ENCODE peak calls at places on chromosome 14, in eight cellular contexts. One of them, this sample, is unnamed.

GRCh38 chr14:51527073-51527472 is 124.6 kb upstream of the FRMD6 start:
- DNase-seq in activated B cell treated with CpG ODN at 0.5 μM for 24 hours: no peak
- DNase-seq in fibroblast of the aortic adventitia: peak
- DNase-seq in cardiac fibroblast: peak
- DNase-seq in AG09319: no peak
- DNase-seq in spleen: no peak
- DNase-seq in heart right ventricle: no peak
- DNase-seq in CD8-positive, alpha-beta T cell: no peak
- DNase-seq in this sample: no peak

GRCh38 chr14:28101992-28102391 is 664.6 kb upstream of the FOXG1 start:
- DNase-seq in activated B cell treated with CpG ODN at 0.5 μM for 24 hours: no peak
- DNase-seq in fibroblast of the aortic adventitia: no peak
- DNase-seq in cardiac fibroblast: peak
- DNase-seq in AG09319: no peak
- DNase-seq in spleen: no peak
- DNase-seq in heart right ventricle: no peak
- DNase-seq in CD8-positive, alpha-beta T cell: no peak
- DNase-seq in this sample: no peak

GRCh38 chr14:89418452-89418851 is 1.4 kb upstream of the FOXN3 start:
- DNase-seq in activated B cell treated with CpG ODN at 0.5 μM for 24 hours: no peak
- DNase-seq in fibroblast of the aortic adventitia: no peak
- DNase-seq in cardiac fibroblast: no peak
- DNase-seq in AG09319: no peak
- DNase-seq in spleen: no peak
- DNase-seq in heart right ventricle: no peak
- DNase-seq in CD8-positive, alpha-beta T cell: no peak
- DNase-seq in this sample: no peak

GRCh38 chr14:58813745-58814144 is 176.0 kb downstream of the DACT1 start:
- DNase-seq in activated B cell treated with CpG ODN at 0.5 μM for 24 hours: no peak
- DNase-seq in fibroblast of the aortic adventitia: no peak
- DNase-seq in cardiac fibroblast: no peak
- DNase-seq in AG09319: no peak
- DNase-seq in spleen: no peak
- DNase-seq in heart right ventricle: no peak
- DNase-seq in CD8-positive, alpha-beta T cell: no peak
- DNase-seq in this sample: no peak

GRCh38 chr14:24630087-24630871 is 3.7 kb downstream of the GZMB start:
- DNase-seq in activated B cell treated with CpG ODN at 0.5 μM for 24 hours: no peak
- DNase-seq in fibroblast of the aortic adventitia: no peak
- DNase-seq in cardiac fibroblast: no peak
- DNase-seq in AG09319: no peak
- DNase-seq in spleen: no peak
- DNase-seq in heart right ventricle: no peak
- DNase-seq in CD8-positive, alpha-beta T cell: no peak
- DNase-seq in this sample: no peak

GRCh38 chr14:89963288-89963978 is 7.7 kb downstream of the TDP1 start:
- DNase-seq in activated B cell treated with CpG ODN at 0.5 μM for 24 hours: no peak
- DNase-seq in fibroblast of the aortic adventitia: no peak
- DNase-seq in cardiac fibroblast: no peak
- DNase-seq in AG09319: no peak
- DNase-seq in spleen: no peak
- DNase-seq in heart right ventricle: no peak
- DNase-seq in CD8-positive, alpha-beta T cell: no peak
- DNase-seq in this sample: no peak

GRCh38 chr14:54348001-54348611 is 48.7 kb upstream of the CDKN3 start:
- DNase-seq in activated B cell treated with CpG ODN at 0.5 μM for 24 hours: no peak
- DNase-seq in fibroblast of the aortic adventitia: peak
- DNase-seq in cardiac fibroblast: peak
- DNase-seq in AG09319: no peak
- DNase-seq in spleen: no peak
- DNase-seq in heart right ventricle: no peak
- DNase-seq in CD8-positive, alpha-beta T cell: no peak
- DNase-seq in this sample: peak

GRCh38 chr14:101719708-101720107 is 41.8 kb upstream of the PPP2R5C start:
- DNase-seq in activated B cell treated with CpG ODN at 0.5 μM for 24 hours: no peak
- DNase-seq in fibroblast of the aortic adventitia: no peak
- DNase-seq in cardiac fibroblast: no peak
- DNase-seq in AG09319: no peak
- DNase-seq in spleen: peak
- DNase-seq in heart right ventricle: no peak
- DNase-seq in CD8-positive, alpha-beta T cell: no peak
- DNase-seq in this sample: no peak

GRCh38 chr14:106694638-106695393 is 1168.4 kb downstream of the TMEM121 start:
- DNase-seq in activated B cell treated with CpG ODN at 0.5 μM for 24 hours: peak
- DNase-seq in fibroblast of the aortic adventitia: no peak
- DNase-seq in cardiac fibroblast: no peak
- DNase-seq in AG09319: no peak
- DNase-seq in spleen: peak
- DNase-seq in heart right ventricle: peak
- DNase-seq in CD8-positive, alpha-beta T cell: peak
- DNase-seq in this sample: peak

GRCh38 chr14:52266179-52266578 is 1.3 kb upstream of the PTGDR start:
- DNase-seq in activated B cell treated with CpG ODN at 0.5 μM for 24 hours: no peak
- DNase-seq in fibroblast of the aortic adventitia: peak
- DNase-seq in cardiac fibroblast: peak
- DNase-seq in AG09319: peak
- DNase-seq in spleen: no peak
- DNase-seq in heart right ventricle: no peak
- DNase-seq in CD8-positive, alpha-beta T cell: no peak
- DNase-seq in this sample: no peak

GRCh38 chr14:64683264-64683663 is 21.0 kb upstream of the PLEKHG3 start:
- DNase-seq in activated B cell treated with CpG ODN at 0.5 μM for 24 hours: no peak
- DNase-seq in fibroblast of the aortic adventitia: no peak
- DNase-seq in cardiac fibroblast: no peak
- DNase-seq in AG09319: no peak
- DNase-seq in spleen: no peak
- DNase-seq in heart right ventricle: no peak
- DNase-seq in CD8-positive, alpha-beta T cell: no peak
- DNase-seq in this sample: no peak

GRCh38 chr14:31717294-31718085 is 156.3 kb downstream of the NUBPL start:
- DNase-seq in activated B cell treated with CpG ODN at 0.5 μM for 24 hours: no peak
- DNase-seq in fibroblast of the aortic adventitia: no peak
- DNase-seq in cardiac fibroblast: no peak
- DNase-seq in AG09319: no peak
- DNase-seq in spleen: no peak
- DNase-seq in heart right ventricle: no peak
- DNase-seq in CD8-positive, alpha-beta T cell: no peak
- DNase-seq in this sample: no peak

GRCh38 chr14:73027546-73027945 is 640 bp upstream of the ZFYVE1 start:
- DNase-seq in activated B cell treated with CpG ODN at 0.5 μM for 24 hours: no peak
- DNase-seq in fibroblast of the aortic adventitia: no peak
- DNase-seq in cardiac fibroblast: no peak
- DNase-seq in AG09319: no peak
- DNase-seq in spleen: no peak
- DNase-seq in heart right ventricle: no peak
- DNase-seq in CD8-positive, alpha-beta T cell: no peak
- DNase-seq in this sample: no peak

GRCh38 chr14:69363055-69363454 is 35.0 kb downstream of the ERH start:
- DNase-seq in activated B cell treated with CpG ODN at 0.5 μM for 24 hours: no peak
- DNase-seq in fibroblast of the aortic adventitia: peak
- DNase-seq in cardiac fibroblast: peak
- DNase-seq in AG09319: peak
- DNase-seq in spleen: no peak
- DNase-seq in heart right ventricle: peak
- DNase-seq in CD8-positive, alpha-beta T cell: no peak
- DNase-seq in this sample: no peak

GRCh38 chr14:90382491-90383125 is 14.2 kb upstream of the CALM1 start:
- DNase-seq in activated B cell treated with CpG ODN at 0.5 μM for 24 hours: no peak
- DNase-seq in fibroblast of the aortic adventitia: peak
- DNase-seq in cardiac fibroblast: peak
- DNase-seq in AG09319: no peak
- DNase-seq in spleen: peak
- DNase-seq in heart right ventricle: peak
- DNase-seq in CD8-positive, alpha-beta T cell: peak
- DNase-seq in this sample: no peak

GRCh38 chr14:100191584-100192249 is 32.3 kb upstream of the DEGS2 start:
- DNase-seq in activated B cell treated with CpG ODN at 0.5 μM for 24 hours: no peak
- DNase-seq in fibroblast of the aortic adventitia: no peak
- DNase-seq in cardiac fibroblast: no peak
- DNase-seq in AG09319: no peak
- DNase-seq in spleen: no peak
- DNase-seq in heart right ventricle: no peak
- DNase-seq in CD8-positive, alpha-beta T cell: no peak
- DNase-seq in this sample: no peak

GRCh38 chr14:100192250-100192671 is 32.8 kb upstream of the DEGS2 start:
- DNase-seq in activated B cell treated with CpG ODN at 0.5 μM for 24 hours: no peak
- DNase-seq in fibroblast of the aortic adventitia: no peak
- DNase-seq in cardiac fibroblast: no peak
- DNase-seq in AG09319: no peak
- DNase-seq in spleen: peak
- DNase-seq in heart right ventricle: peak
- DNase-seq in CD8-positive, alpha-beta T cell: no peak
- DNase-seq in this sample: no peak

GRCh38 chr14:100190126-100190525 is 30.7 kb upstream of the DEGS2 start:
- DNase-seq in activated B cell treated with CpG ODN at 0.5 μM for 24 hours: no peak
- DNase-seq in fibroblast of the aortic adventitia: no peak
- DNase-seq in cardiac fibroblast: no peak
- DNase-seq in AG09319: no peak
- DNase-seq in spleen: no peak
- DNase-seq in heart right ventricle: no peak
- DNase-seq in CD8-positive, alpha-beta T cell: no peak
- DNase-seq in this sample: no peak

GRCh38 chr14:100192672-100193416 is 33.4 kb upstream of the DEGS2 start:
- DNase-seq in activated B cell treated with CpG ODN at 0.5 μM for 24 hours: peak
- DNase-seq in fibroblast of the aortic adventitia: peak
- DNase-seq in cardiac fibroblast: peak
- DNase-seq in AG09319: peak
- DNase-seq in spleen: peak
- DNase-seq in heart right ventricle: peak
- DNase-seq in CD8-positive, alpha-beta T cell: peak
- DNase-seq in this sample: peak

DNA sequence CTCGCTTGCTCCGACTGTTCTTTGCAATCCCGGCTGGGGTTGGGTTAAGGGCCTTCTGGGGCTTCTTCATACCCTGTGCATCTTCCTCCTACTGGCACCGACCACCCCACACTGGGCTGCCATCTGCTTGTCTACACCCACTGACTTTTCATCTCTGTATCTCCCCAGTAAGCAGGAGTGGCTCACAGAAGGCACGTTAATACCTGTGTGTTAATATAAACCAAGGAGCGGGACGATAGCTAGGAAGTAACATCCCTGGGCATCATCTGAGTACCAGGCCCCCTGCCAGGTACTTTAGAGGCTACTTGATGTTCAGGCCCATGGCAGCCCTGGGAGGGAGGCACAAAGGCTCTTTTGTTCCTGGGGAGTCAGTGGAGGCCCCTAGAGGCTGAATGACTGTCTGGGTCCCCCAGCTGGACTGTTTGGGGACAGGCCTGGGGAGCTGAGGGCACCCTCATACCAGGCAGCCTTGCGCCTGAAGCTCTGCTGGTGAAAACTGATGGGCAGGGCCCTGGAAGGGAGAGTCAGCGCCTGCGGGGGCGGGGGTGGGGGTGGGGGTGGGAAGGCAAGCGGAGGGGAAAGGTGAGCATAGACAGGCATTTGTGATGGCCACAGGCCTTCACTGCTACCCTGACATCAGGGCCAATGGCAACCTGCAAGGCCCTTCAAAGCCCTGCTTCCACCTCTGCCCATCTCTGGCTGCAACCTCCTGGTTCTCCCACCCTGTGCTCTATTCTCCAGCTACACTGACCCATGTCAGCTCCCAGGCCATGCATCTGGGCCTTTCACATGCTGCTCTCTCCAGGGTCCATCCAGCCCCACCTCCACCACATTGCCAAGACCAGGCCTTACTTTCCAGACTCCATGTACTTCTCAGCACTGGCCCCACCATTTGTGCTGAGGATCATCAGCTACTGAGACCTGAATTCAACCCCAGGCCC is 34.2 kb upstream of the DEGS2 start:
- DNase-seq in activated B cell treated with CpG ODN at 0.5 μM for 24 hours: no peak
- DNase-seq in fibroblast of the aortic adventitia: no peak
- DNase-seq in cardiac fibroblast: no peak
- DNase-seq in AG09319: no peak
- DNase-seq in spleen: no peak
- DNase-seq in heart right ventricle: no peak
- DNase-seq in CD8-positive, alpha-beta T cell: no peak
- DNase-seq in this sample: peak
- TF ChIP-seq CTCF in activated B cell treated with CpG ODN at 0.5 μM for 24 hours: no peak
- TF ChIP-seq CTCF in fibroblast of the aortic adventitia: no peak
- TF ChIP-seq CTCF in cardiac fibroblast: no peak
- TF ChIP-seq CTCF in AG09319: no peak
- TF ChIP-seq CTCF in spleen: no peak
- TF ChIP-seq CTCF in heart right ventricle: no peak
- TF ChIP-seq CTCF in CD8-positive, alpha-beta T cell: no peak
- TF ChIP-seq CTCF in this sample: peak

GRCh38 chr14:77889971-77890442 is 90.1 kb downstream of the ADCK1 start:
- DNase-seq in activated B cell treated with CpG ODN at 0.5 μM for 24 hours: no peak
- DNase-seq in fibroblast of the aortic adventitia: peak
- DNase-seq in cardiac fibroblast: peak
- DNase-seq in AG09319: peak
- DNase-seq in spleen: peak
- DNase-seq in heart right ventricle: no peak
- DNase-seq in CD8-positive, alpha-beta T cell: no peak
- DNase-seq in this sample: no peak
- TF ChIP-seq CTCF in activated B cell treated with CpG ODN at 0.5 μM for 24 hours: no peak
- TF ChIP-seq CTCF in fibroblast of the aortic adventitia: no peak
- TF ChIP-seq CTCF in cardiac fibroblast: no peak
- TF ChIP-seq CTCF in AG09319: no peak
- TF ChIP-seq CTCF in spleen: no peak
- TF ChIP-seq CTCF in heart right ventricle: no peak
- TF ChIP-seq CTCF in CD8-positive, alpha-beta T cell: no peak
- TF ChIP-seq CTCF in this sample: no peak

GRCh38 chr14:36405589-36406274 is 85.3 kb upstream of the MBIP start:
- DNase-seq in activated B cell treated with CpG ODN at 0.5 μM for 24 hours: no peak
- DNase-seq in fibroblast of the aortic adventitia: no peak
- DNase-seq in cardiac fibroblast: no peak
- DNase-seq in AG09319: no peak
- DNase-seq in spleen: no peak
- DNase-seq in heart right ventricle: no peak
- DNase-seq in CD8-positive, alpha-beta T cell: no peak
- DNase-seq in this sample: no peak

GRCh38 chr14:36402867-36403266 is 82.4 kb upstream of the MBIP start:
- DNase-seq in activated B cell treated with CpG ODN at 0.5 μM for 24 hours: no peak
- DNase-seq in fibroblast of the aortic adventitia: no peak
- DNase-seq in cardiac fibroblast: no peak
- DNase-seq in AG09319: no peak
- DNase-seq in spleen: no peak
- DNase-seq in heart right ventricle: no peak
- DNase-seq in CD8-positive, alpha-beta T cell: no peak
- DNase-seq in this sample: no peak

DNA sequence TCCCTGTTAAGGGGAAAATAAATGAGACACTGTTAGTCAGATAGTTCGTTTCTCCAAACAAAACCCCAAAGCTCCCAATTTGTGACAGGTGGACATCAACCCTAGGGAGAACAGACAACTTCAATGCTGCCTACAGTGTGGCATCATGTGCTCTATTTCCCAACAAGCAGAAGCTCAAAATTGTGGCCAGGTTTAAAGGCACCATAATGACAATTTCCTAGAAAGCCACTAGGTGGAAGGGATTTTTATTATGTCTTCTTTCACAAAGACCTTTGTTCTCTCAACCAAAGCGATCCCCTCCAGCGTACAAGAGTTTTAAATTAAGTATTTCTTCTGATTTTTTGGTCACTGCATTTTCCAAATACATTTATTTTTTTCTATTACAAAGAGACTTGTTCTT is 88.0 kb upstream of the MBIP start:
- DNase-seq in activated B cell treated with CpG ODN at 0.5 μM for 24 hours: no peak
- DNase-seq in fibroblast of the aortic adventitia: no peak
- DNase-seq in cardiac fibroblast: no peak
- DNase-seq in AG09319: no peak
- DNase-seq in spleen: no peak
- DNase-seq in heart right ventricle: no peak
- DNase-seq in CD8-positive, alpha-beta T cell: no peak
- DNase-seq in this sample: no peak
- TF ChIP-seq CTCF in activated B cell treated with CpG ODN at 0.5 μM for 24 hours: no peak
- TF ChIP-seq CTCF in fibroblast of the aortic adventitia: no peak
- TF ChIP-seq CTCF in cardiac fibroblast: no peak
- TF ChIP-seq CTCF in AG09319: no peak
- TF ChIP-seq CTCF in spleen: no peak
- TF ChIP-seq CTCF in heart right ventricle: no peak
- TF ChIP-seq CTCF in CD8-positive, alpha-beta T cell: no peak
- TF ChIP-seq CTCF in this sample: no peak

GRCh38 chr14:85447883-85448282 is 82.1 kb upstream of the FLRT2 start:
- DNase-seq in activated B cell treated with CpG ODN at 0.5 μM for 24 hours: no peak
- DNase-seq in fibroblast of the aortic adventitia: no peak
- DNase-seq in cardiac fibroblast: no peak
- DNase-seq in AG09319: no peak
- DNase-seq in spleen: no peak
- DNase-seq in heart right ventricle: no peak
- DNase-seq in CD8-positive, alpha-beta T cell: no peak
- DNase-seq in this sample: no peak
- TF ChIP-seq CTCF in activated B cell treated with CpG ODN at 0.5 μM for 24 hours: no peak
- TF ChIP-seq CTCF in fibroblast of the aortic adventitia: no peak
- TF ChIP-seq CTCF in cardiac fibroblast: no peak
- TF ChIP-seq CTCF in AG09319: no peak
- TF ChIP-seq CTCF in spleen: no peak
- TF ChIP-seq CTCF in heart right ventricle: no peak
- TF ChIP-seq CTCF in CD8-positive, alpha-beta T cell: no peak
- TF ChIP-seq CTCF in this sample: no peak